ENCODE peak calls at places on chromosomes 1 and 21, in four cellular contexts. Y, K, I and B are unnamed samples.

GRCh38 chr1:83849191-83850061 is 149.5 kb downstream of the TTLL7 start:
- DNase-seq in I (no peak), Y (no peak), K (no peak), B (no peak)

GRCh38 chr1:246396322-246396721 is 110.8 kb downstream of the SMYD3 start:
- DNase-seq in K (no peak), Y (no peak), I (no peak), B (no peak)

GRCh38 chr1:115142616-115143015 is 53.3 kb upstream of the TSPAN2 start:
- DNase-seq in K (no peak), Y (no peak), I (no peak), B (no peak)

GRCh38 chr1:209564904-209565303 is 18.6 kb upstream of the CAMK1G start:
- DNase-seq in I (no peak), Y (no peak), K (no peak), B (no peak)

GRCh38 chr1:166189126-166189525 is 22.3 kb upstream of the FAM78B start:
- DNase-seq in I (no peak), K (no peak), Y (no peak), B (no peak)

GRCh38 chr1:161140755-161141400 is 8.4 kb upstream of the DEDD start:
- DNase-seq in I (no peak), K (no peak), Y (no peak), B (no peak)

GRCh38 chr1:212514056-212514614 is 81.4 kb downstream of the NENF start:
- DNase-seq in I (peak), K (no peak), Y (peak), B (no peak)

GRCh38 chr1:169884616-169885015 is 9.1 kb downstream of the SCYL3 start:
- DNase-seq in I (no peak), Y (no peak), K (no peak), B (no peak)

GRCh38 chr1:231053493-231054162 is 13.6 kb upstream of the FAM89A start:
- DNase-seq in Y (peak), I (no peak), K (peak), B (no peak)

GRCh38 chr21:43832648-43833047 is 32.4 kb upstream of the AGPAT3 start:
- DNase-seq in K (no peak), Y (no peak), I (no peak), B (no peak)

GRCh38 chr1:31593770-31594632 is 17.7 kb downstream of the TINAGL1 start:
- DNase-seq in Y (peak), K (peak), I (peak), B (peak)

GRCh38 chr21:38937286-38937790 is 131.6 kb downstream of the ETS2 start:
- DNase-seq in I (no peak), K (no peak), Y (no peak), B (no peak)

DNA sequence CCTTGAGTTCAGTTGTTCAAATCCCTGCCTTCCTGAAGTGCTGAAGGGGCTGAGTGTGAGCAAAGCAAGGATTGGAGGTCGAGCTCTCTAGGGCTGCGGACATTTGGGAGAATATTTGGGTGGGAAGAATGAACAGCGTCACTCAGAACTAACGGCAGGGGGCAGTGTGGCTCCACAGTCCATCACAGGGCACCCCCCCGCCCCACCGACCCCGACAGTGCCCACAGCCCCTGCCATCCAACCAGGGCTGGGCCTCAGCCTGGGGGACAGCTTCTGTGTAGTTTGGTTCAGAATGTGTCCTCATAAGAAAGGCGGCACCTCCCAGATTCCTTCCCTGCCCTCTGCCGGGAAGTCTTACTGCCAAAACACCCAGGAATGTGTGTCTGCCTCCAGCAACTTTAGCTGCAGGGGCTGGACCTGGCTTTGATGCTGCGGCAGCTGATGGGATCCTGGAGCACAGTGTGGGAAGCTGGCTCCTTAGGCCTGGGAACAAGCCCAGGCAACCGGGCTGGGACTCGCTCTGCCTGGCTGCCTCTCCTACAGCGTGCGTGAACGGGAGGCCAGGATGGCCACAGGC is 104.8 kb upstream of the TMPRSS2 start:
- DNase-seq in Y (peak), I (peak), K (no peak), B (peak)
- TF ChIP-seq FOXM1 in Y (no peak), I (no peak), K (no peak), B (no peak)

GRCh38 chr1:153611024-153611352 is 1.9 kb downstream of the S100A16 start:
- DNase-seq in I (no peak), K (no peak), Y (no peak), B (no peak)
- TF ChIP-seq TARDBP in I (no peak), K (no peak), Y (no peak), B (no peak)

GRCh38 chr1:207217778-207218511 is 103.5 kb upstream of the CD55 start:
- DNase-seq in Y (no peak), I (no peak), K (no peak), B (no peak)
- TF ChIP-seq FOXK2 in Y (no peak), I (no peak), K (no peak), B (no peak)

DNA sequence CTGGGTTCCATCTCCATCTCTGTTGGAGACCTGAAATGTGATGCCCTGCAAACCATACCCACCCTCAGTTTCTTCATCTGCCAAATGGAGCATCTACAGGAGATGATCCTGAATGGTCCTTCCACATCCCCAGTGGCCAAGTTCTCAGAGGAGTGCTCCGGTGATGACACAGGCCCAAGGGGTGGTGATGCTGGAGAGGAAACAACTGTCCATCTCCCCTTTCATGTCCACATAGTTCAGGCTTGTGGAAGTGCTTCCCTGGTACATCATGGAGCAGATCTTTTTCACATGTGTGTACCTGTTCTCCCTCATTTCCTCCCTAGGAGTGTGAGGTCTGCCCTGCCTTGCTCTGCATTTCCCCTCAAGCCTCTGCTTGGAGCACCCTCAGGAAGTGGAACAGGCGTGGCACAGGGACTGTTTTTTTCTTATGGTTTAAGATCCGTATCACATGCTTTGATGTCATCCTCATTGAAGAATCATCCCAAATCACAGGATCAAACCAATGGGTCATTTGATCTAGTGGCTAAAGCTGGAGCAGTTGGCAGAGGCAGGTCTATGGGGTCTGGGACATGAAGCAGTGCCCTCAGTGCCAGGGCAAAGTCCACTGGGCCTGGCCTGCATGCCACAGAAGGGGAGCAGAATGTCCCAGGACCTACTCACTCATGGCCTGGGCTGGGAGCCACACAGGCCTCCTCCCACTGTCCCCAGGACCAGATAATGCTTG is 8.2 kb upstream of the TRIM63 start:
- DNase-seq in K (no peak), I (no peak), Y (no peak), B (no peak)
- TF ChIP-seq FOXM1 in K (no peak), I (no peak), Y (no peak), B (no peak)

GRCh38 chr1:175508320-175509110 is 234.9 kb downstream of the TNR start:
- DNase-seq in K (no peak), I (no peak), Y (no peak), B (no peak)
- TF ChIP-seq TARDBP in K (no peak), I (no peak), Y (no peak), B (no peak)

GRCh38 chr1:20124451-20125057 is 5.2 kb upstream of the PLA2G2D start:
- DNase-seq in I (peak), Y (no peak), K (no peak), B (no peak)
- TF ChIP-seq FOXK2 in I (no peak), Y (no peak), K (no peak), B (no peak)

DNA sequence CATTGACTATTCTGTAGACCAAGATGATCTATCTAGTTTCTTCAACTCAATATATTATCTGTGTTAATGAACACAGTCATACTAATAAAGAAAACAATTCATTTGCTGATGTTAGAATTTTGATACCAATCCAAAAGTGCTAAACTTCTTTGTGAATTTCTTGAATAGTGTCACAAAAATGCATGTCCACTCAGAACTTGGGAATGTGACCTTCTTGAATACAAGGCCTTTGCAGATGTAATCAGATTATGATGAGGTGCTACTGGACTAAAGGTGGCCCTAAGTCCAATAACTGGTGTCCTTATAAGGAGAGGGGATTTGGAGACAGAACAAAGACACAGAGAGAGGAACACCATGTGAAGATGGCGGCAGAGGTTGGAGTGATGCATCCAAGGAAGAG is 305.8 kb upstream of the ZP4 start:
- DNase-seq in Y (no peak), I (no peak), K (no peak), B (no peak)
- TF ChIP-seq FOXM1 in Y (no peak), I (no peak), K (no peak), B (no peak)

GRCh38 chr1:85461216-85461945 is 3.6 kb downstream of the DDAH1 start:
- DNase-seq in K (no peak), I (no peak), Y (no peak), B (no peak)

GRCh38 chr1:85462931-85463665 is 1.9 kb downstream of the DDAH1 start:
- DNase-seq in I (no peak), Y (peak), K (no peak), B (no peak)

GRCh38 chr1:85463666-85464496 is 1.1 kb downstream of the DDAH1 start:
- DNase-seq in Y (peak), I (no peak), K (no peak), B (no peak)

GRCh38 chr1:85459274-85459673 is 5.7 kb downstream of the DDAH1 start:
- DNase-seq in Y (no peak), I (no peak), K (no peak), B (no peak)

DNA sequence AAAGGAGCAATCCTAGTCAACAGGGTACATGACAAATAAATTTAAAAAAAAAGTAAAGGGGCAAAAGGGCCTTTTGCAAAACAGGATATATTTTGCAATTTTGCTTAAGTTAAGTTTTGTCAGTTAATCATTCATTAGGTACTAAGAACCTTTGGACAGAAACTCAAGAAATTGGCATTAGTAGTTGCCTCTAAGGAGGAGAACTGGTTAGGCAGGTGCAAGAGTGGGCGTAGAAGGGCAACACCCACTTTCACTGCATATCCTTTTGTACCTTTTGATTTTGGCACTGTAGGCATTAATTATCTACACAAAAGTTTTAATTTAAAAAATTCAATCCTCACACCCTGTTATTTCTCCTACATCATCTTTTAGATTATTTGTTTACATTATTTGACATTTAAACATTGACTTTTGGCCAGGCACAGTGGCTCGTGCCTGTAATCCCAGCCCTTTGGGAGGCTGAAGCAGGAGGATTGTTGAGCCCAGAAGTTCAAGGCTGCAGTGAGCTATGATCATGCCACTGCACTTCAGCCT is 4.3 kb downstream of the DDAH1 start:
- DNase-seq in I (no peak), K (no peak), Y (peak), B (no peak)
- TF ChIP-seq TARDBP in I (no peak), K (no peak), Y (no peak), B (no peak)

GRCh38 chr1:200908158-200908868 is 13.6 kb downstream of the INAVA start:
- DNase-seq in I (no peak), K (no peak), Y (no peak), B (no peak)
- TF ChIP-seq FOXK2 in I (no peak), K (no peak), Y (no peak), B (no peak)